ENCODE peak calls at places on chromosomes 6 and 20, in four cellular contexts. E is HFF-Myc, D is uterus, F is IMR-90. V is an unnamed sample.
A peak's percentile ranks its signal among the peaks of the same experiment; 100 is the strongest.

GRCh38 chr6:7134999-7135735 is 27.4 kb downstream of the RREB1 start:
- DNase-seq in E (no peak), D (no peak), F (no peak), V (no peak)

GRCh38 chr6:122154912-122155516 is 244.4 kb upstream of the HSF2 start:
- DNase-seq in E (no peak), D (no peak), F (no peak), V (no peak)

GRCh38 chr20:58839474-58839874 is 11.2 kb downstream of the GNAS-AS1 start:
- DNase-seq in E (no peak), D (no peak), F (peak; percentile 24), V (no peak)

GRCh38 chr6:169293196-169293595 is 39.5 kb upstream of the THBS2 start:
- DNase-seq in E (no peak), D (no peak), F (no peak), V (no peak)

GRCh38 chr6:21906826-21907225 is 313.3 kb downstream of the SOX4 start:
- DNase-seq in E (no peak), D (no peak), F (no peak), V (no peak)

GRCh38 chr6:45923831-45924391 is 91.7 kb downstream of the CLIC5 start:
- DNase-seq in E (no peak), D (no peak), F (peak; percentile 63), V (peak; percentile 11)

GRCh38 chr6:50820590-50821234 is 2.0 kb downstream of the TFAP2B start:
- DNase-seq in E (no peak), D (no peak), F (no peak), V (no peak)

GRCh38 chr20:19802492-19803158 is 44.6 kb downstream of the RIN2 start:
- DNase-seq in E (no peak), D (no peak), F (peak; percentile 39), V (no peak)

GRCh38 chr20:4375881-4376280 is 345.8 kb upstream of the PRND start:
- DNase-seq in E (peak; percentile 30), D (no peak), F (peak; percentile 84), V (no peak)

GRCh38 chr6:49634080-49634810 is 2.4 kb downstream of the RHAG start:
- DNase-seq in E (no peak), D (no peak), F (no peak), V (no peak)
- TF ChIP-seq CTCF in E (no peak), D (no peak), F (no peak), V (no peak)

DNA sequence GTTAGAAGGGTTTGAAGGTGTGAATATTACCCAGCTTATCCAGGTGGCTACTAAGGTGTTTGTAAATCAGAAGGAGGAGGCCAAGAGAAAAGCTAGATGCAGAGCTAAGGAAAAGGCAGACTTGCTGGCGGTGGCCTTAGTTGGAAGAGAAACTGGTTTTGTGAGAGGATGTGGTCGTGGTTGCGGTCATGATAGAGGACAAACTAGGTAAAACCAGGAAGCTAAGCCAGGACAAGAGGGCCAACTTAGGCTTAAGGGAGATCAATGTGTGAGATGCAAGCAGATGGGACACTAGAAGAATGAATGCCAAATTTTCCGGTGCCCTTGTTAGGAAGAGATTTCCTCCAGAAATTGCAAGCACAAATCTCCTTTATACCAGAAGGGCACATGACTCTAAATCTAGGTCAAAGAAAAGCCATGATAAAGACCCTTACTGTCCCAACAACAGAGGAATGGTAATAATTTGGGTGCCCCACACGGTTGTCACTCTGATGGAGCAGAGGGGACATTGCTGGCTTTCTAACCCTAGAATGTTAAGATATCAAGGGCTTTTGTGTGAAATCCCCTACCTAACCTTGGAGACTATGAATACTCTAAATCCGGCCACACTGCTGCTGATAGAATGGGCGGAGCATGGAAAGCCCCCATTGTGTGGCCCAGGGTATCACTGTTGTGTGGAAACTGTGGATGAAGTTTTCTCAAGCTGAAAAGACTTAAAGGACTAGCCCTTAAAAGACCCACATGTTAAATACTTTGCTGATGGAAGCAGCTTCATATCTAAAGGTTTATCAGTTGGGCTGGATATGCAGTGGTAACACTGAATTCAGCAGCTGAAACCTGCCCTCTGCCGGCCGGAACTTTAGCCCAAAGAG is 7.8 kb downstream of the IL22RA2 start:
- DNase-seq in E (no peak), D (no peak), F (no peak), V (no peak)
- TF ChIP-seq CTCF in E (no peak), D (no peak), F (peak; percentile 22), V (no peak)

GRCh38 chr20:564195-564594 is 20.6 kb upstream of the CSNK2A1 start:
- DNase-seq in E (no peak), D (no peak), F (no peak), V (no peak)

GRCh38 chr20:560680-561079 is 17.1 kb upstream of the CSNK2A1 start:
- DNase-seq in E (no peak), D (no peak), F (no peak), V (no peak)

GRCh38 chr20:561437-562231 is 18.0 kb upstream of the CSNK2A1 start:
- DNase-seq in E (peak; percentile 41), D (no peak), F (peak; percentile 63), V (peak; percentile 71)

GRCh38 chr20:558117-558516 is 14.5 kb upstream of the CSNK2A1 start:
- DNase-seq in E (no peak), D (no peak), F (no peak), V (no peak)

GRCh38 chr20:562232-562897 is 18.8 kb upstream of the CSNK2A1 start:
- DNase-seq in E (no peak), D (no peak), F (no peak), V (no peak)
- TF ChIP-seq CTCF in E (no peak), D (no peak), F (no peak), V (no peak)

GRCh38 chr20:23244916-23245552 is 105.6 kb upstream of the NXT1 start:
- DNase-seq in E (no peak), D (no peak), F (no peak), V (no peak)
- TF ChIP-seq CTCF in E (no peak), D (no peak), F (no peak), V (no peak)

GRCh38 chr6:132392792-132393191 is 8.5 kb downstream of the MOXD1 start:
- DNase-seq in E (no peak), D (no peak), F (no peak), V (no peak)
- TF ChIP-seq CTCF in E (peak; percentile 18), D (no peak), F (peak; percentile 21), V (no peak)

DNA sequence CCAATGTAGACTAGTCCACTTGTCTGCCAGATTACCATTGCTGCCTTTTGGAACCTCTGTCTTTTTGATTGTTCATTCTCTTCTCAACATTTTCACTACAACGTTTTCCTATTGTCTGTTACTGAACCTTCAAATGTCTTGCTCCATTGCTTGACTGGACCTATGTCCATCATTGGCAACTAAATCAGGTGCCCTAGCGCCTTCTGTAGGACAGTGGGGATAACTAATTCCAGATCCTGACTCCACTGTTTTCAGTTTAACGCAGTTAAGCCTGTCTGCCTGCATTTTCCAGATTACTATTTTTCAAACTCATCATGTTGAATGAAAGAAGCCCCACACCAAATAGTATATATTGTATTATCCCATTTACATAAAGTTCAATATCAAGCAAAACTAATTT is 433.6 kb downstream of the RNF144B start:
- DNase-seq in E (no peak), D (no peak), F (no peak), V (no peak)
- TF ChIP-seq CTCF in E (no peak), D (no peak), F (no peak), V (no peak)

DNA sequence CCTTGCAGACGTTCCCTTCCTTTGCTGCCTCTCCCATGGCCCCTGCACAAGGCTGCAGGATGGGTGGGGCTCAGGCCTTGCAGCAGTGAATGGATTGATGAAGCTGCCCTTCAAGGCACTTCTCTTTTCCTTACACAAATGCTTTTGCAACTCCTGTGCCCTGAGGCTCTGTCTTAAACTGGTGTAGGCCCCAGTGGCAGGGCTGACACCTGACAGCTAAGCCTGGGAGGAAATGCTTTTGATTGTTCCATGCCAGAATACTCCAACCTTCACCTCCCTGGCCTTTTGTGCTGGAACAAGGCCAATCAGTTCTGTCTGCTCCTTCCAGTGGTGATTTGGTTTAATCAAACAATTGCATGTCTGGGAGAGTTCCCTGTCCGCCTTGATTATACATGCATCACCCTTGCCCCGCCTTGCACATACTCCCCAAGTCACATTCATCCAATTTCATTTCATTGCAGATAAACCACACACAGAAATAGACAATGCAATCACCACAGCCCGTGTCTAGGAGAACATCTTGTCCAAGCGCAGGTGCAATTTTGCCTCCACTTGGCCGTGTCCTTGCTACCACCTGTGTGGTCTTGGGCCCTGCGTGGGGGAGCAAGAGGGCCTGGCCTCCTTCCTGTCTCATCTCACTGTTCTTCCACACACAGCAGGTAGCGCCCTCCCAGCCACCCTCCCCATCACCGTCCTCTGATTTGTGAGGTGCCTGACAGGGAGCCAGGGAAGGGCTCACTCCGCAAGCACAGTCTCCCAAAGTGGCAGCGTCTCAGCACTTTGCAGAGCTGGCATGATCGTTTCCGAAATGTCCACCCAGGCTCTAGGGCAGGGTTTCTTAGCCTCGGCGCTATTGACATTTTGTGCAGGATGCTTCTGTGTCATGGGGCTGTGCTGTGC is 120.4 kb downstream of the CDH26 start:
- DNase-seq in E (no peak), D (no peak), F (no peak), V (no peak)
- TF ChIP-seq CTCF in E (no peak), D (no peak), F (no peak), V (no peak)

DNA sequence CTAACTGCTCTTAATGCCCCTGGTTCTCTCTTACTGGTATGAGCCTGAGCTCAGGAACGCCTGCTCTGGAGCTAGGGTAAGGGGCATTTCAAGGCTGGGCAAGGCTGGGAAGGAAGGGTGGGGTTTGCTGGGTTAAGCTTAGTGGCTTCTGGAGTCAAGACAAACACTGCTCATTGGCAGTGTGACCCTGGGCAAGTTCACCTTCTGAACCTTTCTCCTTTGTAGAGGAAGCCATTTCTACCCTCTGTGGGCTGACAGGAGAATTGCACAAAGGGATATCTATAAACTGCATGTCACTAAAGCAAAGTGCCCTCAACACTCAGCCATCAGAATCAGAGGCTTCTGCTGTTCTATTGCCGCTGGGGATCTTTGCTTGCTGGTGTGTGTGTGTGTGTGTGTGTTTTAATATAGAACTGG is 20.3 kb upstream of the LRRN4 start:
- DNase-seq in E (no peak), D (no peak), F (no peak), V (no peak)
- TF ChIP-seq CTCF in E (peak; percentile 13), D (no peak), F (peak; percentile 15), V (no peak)

DNA sequence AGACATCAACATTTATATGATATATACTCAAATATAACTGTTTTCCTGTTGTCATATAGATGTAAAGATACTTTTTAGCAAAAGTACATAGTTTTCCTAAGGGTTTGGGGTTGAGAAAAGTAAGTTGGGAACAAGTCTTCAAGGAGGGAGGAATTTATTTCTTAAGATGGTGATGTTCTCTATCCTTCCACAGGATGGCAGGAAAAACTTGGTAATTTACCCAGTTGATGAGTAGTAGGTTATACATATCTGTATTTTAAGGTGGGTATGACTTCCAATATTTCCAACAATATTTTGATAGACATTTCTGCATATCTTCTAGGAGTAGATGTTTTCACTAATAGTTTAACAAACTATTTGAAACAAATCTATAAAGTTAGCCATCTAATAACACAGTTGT is 254.4 kb downstream of the RIMS1 start:
- DNase-seq in E (no peak), D (no peak), F (peak; percentile 38), V (no peak)
- TF ChIP-seq CTCF in E (no peak), D (no peak), F (peak; percentile 37), V (no peak)

DNA sequence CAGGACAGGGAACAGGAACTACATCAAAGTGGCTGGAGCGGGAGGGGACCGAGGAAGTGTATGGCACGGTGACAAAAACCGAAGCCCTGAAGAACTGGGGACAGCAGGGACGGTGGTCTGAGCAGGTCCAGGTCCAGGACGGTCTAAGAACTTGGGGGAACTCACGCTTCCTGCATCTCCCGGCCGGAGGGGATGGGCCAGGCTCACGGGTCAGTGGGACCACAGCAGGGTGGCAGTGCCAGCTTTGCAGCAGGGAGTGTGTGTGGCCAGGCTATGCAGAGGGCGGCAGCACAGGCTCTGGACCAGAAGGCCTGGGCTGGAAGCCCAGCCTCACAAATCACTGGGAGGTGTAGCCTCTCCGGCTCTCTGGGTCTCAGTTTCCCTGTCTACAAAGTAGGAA is 123.8 kb downstream of the BMP7 start:
- DNase-seq in E (no peak), D (no peak), F (no peak), V (no peak)
- TF ChIP-seq CTCF in E (no peak), D (no peak), F (no peak), V (no peak)

V was measured in mesothelial cell of epicardium.